ENCODE peak calls at places on chromosomes 12 and 14, in six cellular contexts. P, N, X, L, U and J are unnamed samples.

GRCh38 chr12:91777268-91777997 is 368.2 kb downstream of the BTG1 start:
- ATAC-seq in U (no peak), X (no peak), N (no peak), L (peak; percentile 60), P (no peak), J (no peak)

GRCh38 chr14:93150227-93151206 is 34.2 kb downstream of the MOAP1 start:
- ATAC-seq in N (no peak), X (peak; percentile 81), P (peak; percentile 86), L (peak; percentile 32), U (no peak), J (peak; percentile 16)

GRCh38 chr14:99395904-99396530 is 84.6 kb downstream of the SETD3 start:
- ATAC-seq in U (no peak), N (no peak), P (no peak), X (no peak), L (no peak), J (no peak)

GRCh38 chr12:3303410-3304136 is 187.4 kb upstream of the PRMT8 start:
- ATAC-seq in U (no peak), L (no peak), X (no peak), N (no peak), P (no peak), J (no peak)

GRCh38 chr12:50750366-50750765 is 13.5 kb upstream of the ATF1 start:
- ATAC-seq in L (no peak), P (no peak), N (no peak), X (no peak), U (no peak), J (no peak)

GRCh38 chr14:70915415-70915814 is 8.2 kb downstream of the PCNX1 start:
- ATAC-seq in L (no peak), X (no peak), U (no peak), P (no peak), N (no peak), J (no peak)

GRCh38 chr14:19801118-19801464 is 2.5 kb upstream of the OR4N2 start:
- ATAC-seq in X (no peak), N (no peak), P (peak; percentile 45), L (peak; percentile 40), U (no peak), J (no peak)

GRCh38 chr14:74650927-74651686 is 39.1 kb upstream of the LTBP2 start:
- ATAC-seq in P (no peak), N (no peak), X (no peak), L (no peak), U (no peak), J (no peak)

GRCh38 chr14:54428527-54428926 is 12.6 kb downstream of the CNIH1 start:
- ATAC-seq in P (no peak), N (no peak), U (no peak), X (no peak), L (no peak), J (no peak)

GRCh38 chr12:119412811-119413794 is 78.6 kb downstream of the CCDC60 start:
- ATAC-seq in P (peak; percentile 74), N (peak; percentile 70), L (peak; percentile 65), U (peak; percentile 73), X (peak; percentile 52), J (peak; percentile 37)

GRCh38 chr12:109588461-109589239 is 15.1 kb downstream of the MVK start:
- ATAC-seq in N (no peak), X (no peak), L (no peak), U (no peak), P (peak; percentile 72), J (no peak)

GRCh38 chr12:109878247-109878625 is 2.1 kb downstream of the GLTP start:
- ATAC-seq in N (no peak), U (no peak), X (no peak), L (no peak), P (no peak), J (no peak)

GRCh38 chr12:49647827-49648721 is 24.7 kb downstream of the PRPF40B start:
- ATAC-seq in P (peak; percentile 18), U (no peak), X (no peak), L (no peak), N (no peak), J (no peak)
- H3K4me3 ChIP-seq in P (no peak overlapping the region), U (no peak overlapping the region), X (no peak overlapping the region), L (no peak overlapping the region), N (no peak overlapping the region), J (no peak overlapping the region)

DNA sequence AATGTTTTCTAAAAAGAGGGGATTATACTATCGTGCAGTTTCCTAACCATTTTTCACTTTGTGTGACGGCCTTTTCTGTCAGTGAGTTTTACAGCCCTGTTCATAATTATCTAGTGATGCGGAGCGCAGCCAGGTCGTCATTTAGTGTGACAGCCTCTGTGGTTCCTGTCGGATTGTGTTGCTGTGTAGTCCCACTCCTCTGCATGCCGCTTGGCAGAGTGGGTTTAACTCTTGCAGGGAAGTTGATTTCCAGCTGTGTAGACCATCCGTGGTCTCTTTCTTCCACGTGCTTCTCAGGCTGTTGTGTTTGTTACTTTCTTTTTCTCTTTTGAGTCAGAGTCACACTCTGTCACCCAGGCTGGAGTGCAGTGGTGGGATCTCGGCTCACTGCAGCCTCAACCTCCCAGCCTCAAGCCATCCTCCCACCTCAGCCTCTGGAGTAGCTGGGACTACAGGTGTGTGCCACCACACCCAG is 8.6 kb downstream of the RAN start:
- ATAC-seq in P (no peak), N (no peak), L (peak; percentile 2), X (no peak), U (no peak), J (no peak)
- H3K4me3 ChIP-seq in P (peak overlapping the region; percentile 1), N (peak overlapping the region; percentile 18), L (no peak overlapping the region), X (no peak overlapping the region), U (no peak overlapping the region), J (no peak overlapping the region)

GRCh38 chr12:100927825-100928224 is 133.2 kb downstream of the ANO4 start:
- ATAC-seq in P (no peak), L (no peak), X (no peak), N (no peak), U (no peak), J (no peak)
- H3K4me3 ChIP-seq in P (no peak overlapping the region), L (no peak overlapping the region), X (no peak overlapping the region), N (no peak overlapping the region), U (no peak overlapping the region), J (no peak overlapping the region)

GRCh38 chr12:53182836-53183235 is 2.1 kb upstream of the CSAD start:
- ATAC-seq in U (no peak), X (no peak), L (no peak), P (peak; percentile 1), N (no peak), J (no peak)
- H3K4me3 ChIP-seq in U (no peak overlapping the region), X (no peak overlapping the region), L (no peak overlapping the region), P (peak overlapping the region; percentile 2), N (peak overlapping the region; percentile 77), J (peak overlapping the region; percentile 91)

DNA sequence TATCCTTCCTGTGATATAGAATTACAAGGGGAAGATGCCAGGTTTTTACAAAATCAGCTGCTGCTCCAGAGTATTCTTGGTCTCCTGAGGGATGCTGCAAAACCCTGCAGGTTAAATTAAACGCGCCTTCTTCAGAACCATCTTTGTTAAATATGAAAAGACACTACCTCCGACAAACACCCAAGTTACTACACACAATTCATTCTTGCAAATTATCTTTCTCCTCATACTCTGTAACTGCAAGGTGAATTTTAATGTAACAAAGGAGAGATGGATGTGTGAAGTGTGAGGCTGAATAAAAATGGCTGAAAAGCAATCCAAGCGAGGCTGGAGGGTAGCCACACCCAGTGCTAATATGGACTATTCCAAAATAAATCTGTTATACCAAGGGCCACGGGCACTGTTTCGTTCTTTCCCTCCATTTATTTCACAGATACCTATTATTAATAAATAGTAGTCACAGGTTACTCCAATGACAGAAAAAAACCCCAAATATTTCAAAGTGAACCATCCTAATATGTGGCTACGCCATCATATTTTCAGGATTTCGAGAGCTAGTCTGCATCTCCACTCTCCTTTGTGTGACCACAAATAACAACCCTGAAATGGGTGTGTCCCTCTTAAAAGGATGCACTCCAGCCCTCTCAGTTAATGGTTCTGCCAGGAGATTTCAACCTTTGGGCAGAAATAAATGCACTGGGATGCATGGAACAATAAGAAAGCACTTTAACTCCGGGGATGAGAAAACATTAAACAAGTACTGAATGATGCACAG is 53.0 kb upstream of the CCDC175 start:
- ATAC-seq in N (no peak), L (no peak), U (no peak), P (no peak), X (no peak), J (no peak)
- H3K4me3 ChIP-seq in N (no peak overlapping the region), L (no peak overlapping the region), U (no peak overlapping the region), P (no peak overlapping the region), X (no peak overlapping the region), J (no peak overlapping the region)

DNA sequence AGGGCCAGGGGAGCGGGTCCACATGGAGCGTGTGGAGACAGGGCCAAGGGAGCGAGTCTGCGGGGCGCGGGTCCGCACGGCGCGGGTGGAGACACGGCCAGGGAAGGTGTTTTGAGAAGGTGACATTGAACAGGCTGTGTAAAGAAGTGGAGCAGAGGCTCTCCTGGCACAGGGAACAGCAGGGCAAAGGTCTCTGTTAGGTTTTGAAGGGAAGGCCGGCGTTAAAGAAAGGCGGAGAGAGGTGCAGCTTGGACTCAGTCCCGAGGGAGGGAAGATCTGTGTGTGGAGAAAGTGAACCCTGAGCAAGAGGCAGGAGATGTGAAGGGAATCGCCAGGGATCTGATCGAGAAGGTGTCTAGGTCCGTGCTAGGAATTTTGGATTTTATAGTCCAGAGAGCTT is 1.8 kb downstream of the PXMP2 start:
- ATAC-seq in X (no peak), P (no peak), U (no peak), N (no peak), L (no peak), J (no peak)
- H3K4me3 ChIP-seq in X (no peak overlapping the region), P (no peak overlapping the region), U (peak overlapping the region; percentile 16), N (no peak overlapping the region), L (no peak overlapping the region), J (no peak overlapping the region)

DNA sequence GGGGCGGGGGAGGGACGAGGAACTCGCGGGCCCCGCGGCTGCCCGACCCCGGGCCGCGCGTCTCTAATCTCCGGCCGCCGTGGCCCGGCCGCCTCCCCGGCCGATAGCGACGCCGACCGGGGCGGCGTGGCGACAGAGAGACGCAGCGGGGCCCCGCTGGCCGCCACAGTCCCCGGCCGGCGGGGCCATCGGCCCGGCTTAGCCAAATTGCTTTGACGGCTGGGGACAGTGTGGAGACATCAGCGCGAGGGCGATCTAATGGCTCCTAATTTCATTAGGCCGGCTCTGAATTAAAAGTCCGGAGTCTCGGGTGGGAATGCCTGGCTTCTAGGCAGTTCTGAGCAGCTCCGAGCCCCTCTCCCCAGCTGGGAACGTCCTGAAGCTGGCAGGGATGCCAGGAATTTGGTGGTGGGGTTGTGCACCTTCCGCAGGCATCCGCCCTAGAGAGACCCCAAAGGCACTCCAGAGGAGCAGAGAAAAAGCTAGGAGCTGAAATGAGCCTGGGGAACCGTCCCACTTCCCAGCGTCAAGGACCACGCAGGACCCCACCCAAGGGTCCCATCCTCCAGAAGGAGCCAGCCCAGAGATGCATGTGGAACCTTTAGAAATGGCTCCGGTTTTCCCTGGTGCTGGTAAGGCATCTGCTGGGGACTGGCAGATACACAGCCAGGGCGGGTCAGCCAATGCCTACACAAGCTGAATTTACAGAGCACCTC is 9.6 kb downstream of the TBX5 start:
- ATAC-seq in P (no peak), N (no peak), U (no peak), X (no peak), L (no peak), J (no peak)
- H3K4me3 ChIP-seq in P (peak overlapping the region; percentile 33), N (no peak overlapping the region), U (peak overlapping the region; percentile 10), X (no peak overlapping the region), L (no peak overlapping the region), J (peak overlapping the region; percentile 29)